ENCODE peak calls at places on chromosome 12, in five cellular contexts. F, C, U, R and W are unnamed samples.

GRCh38 chr12:112183141-112183581 is 57.8 kb downstream of the TRAFD1 start:
- DNase-seq in F (no peak), C (no peak), U (peak; percentile 27), R (peak; percentile 21), W (no peak)

GRCh38 chr12:48934312-48934706 is 9.0 kb upstream of the FKBP11 start:
- DNase-seq in F (peak; percentile 42), C (no peak), U (no peak), R (no peak), W (no peak)

GRCh38 chr12:132391326-132392041 is 62.1 kb upstream of the GALNT9 start:
- DNase-seq in F (no peak), C (no peak), U (no peak), R (no peak), W (no peak)

GRCh38 chr12:44307506-44308168 is 471.8 kb downstream of the TMEM117 start:
- DNase-seq in F (no peak), C (no peak), U (no peak), R (no peak), W (no peak)

GRCh38 chr12:19971396-19971802 is 396.9 kb upstream of the PDE3A start:
- DNase-seq in F (peak; percentile 91), C (no peak), U (no peak), R (no peak), W (no peak)

GRCh38 chr12:103250487-103250886 is 245.3 kb downstream of the C12orf42 start:
- DNase-seq in F (no peak), C (no peak), U (no peak), R (no peak), W (no peak)

GRCh38 chr12:122753213-122753571 is 568 bp downstream of the DENR start:
- DNase-seq in F (no peak), C (no peak), U (no peak), R (no peak), W (no peak)

GRCh38 chr12:114670257-114670955 is 13.6 kb downstream of the TBX3 start:
- DNase-seq in F (no peak), C (no peak), U (no peak), R (no peak), W (no peak)

GRCh38 chr12:129729170-129729569 is 174.7 kb downstream of the TMEM132D start:
- DNase-seq in F (no peak), C (no peak), U (no peak), R (no peak), W (no peak)

GRCh38 chr12:53561590-53561953 is 54.3 kb upstream of the NPFF start:
- DNase-seq in F (peak; percentile 88), C (no peak), U (no peak), R (no peak), W (peak; percentile 63)

GRCh38 chr12:94305293-94305957 is 154.2 kb downstream of the CEP83 start:
- DNase-seq in F (no peak), C (no peak), U (peak; percentile 19), R (peak; percentile 12), W (peak; percentile 62)